ENCODE peak calls at places on chromosomes 5 and 9, in seven cellular contexts. V, K, J, O, B, H and U are unnamed samples.

GRCh38 chr5:68456756-68457217 is 241.2 kb downstream of the PIK3R1 start:
- DNase-seq in V (peak; percentile 78), K (no peak), J (no peak), O (no peak), B (peak; percentile 17), H (no peak), U (no peak)

GRCh38 chr5:73464016-73464745 is 15.6 kb upstream of the FOXD1 start:
- DNase-seq in V (no peak), K (no peak), J (no peak), O (peak; percentile 36), B (no peak), H (no peak), U (no peak)

GRCh38 chr9:87834357-87834756 is 48.3 kb upstream of the SPATA31E1 start:
- DNase-seq in V (no peak), K (no peak), J (no peak), O (no peak), B (no peak), H (no peak), U (no peak)

GRCh38 chr9:85716031-85716877 is 25.5 kb downstream of the AGTPBP1 start:
- DNase-seq in V (no peak), K (no peak), J (no peak), O (no peak), B (no peak), H (no peak), U (no peak)

GRCh38 chr5:118007262-118007661 is 981.1 kb downstream of the DTWD2 start:
- DNase-seq in V (no peak), K (no peak), J (no peak), O (no peak), B (no peak), H (no peak), U (no peak)

GRCh38 chr5:135565691-135566421 is 12.9 kb downstream of the CXCL14 start:
- DNase-seq in V (peak; percentile 82), K (peak; percentile 56), J (peak; percentile 89), O (peak; percentile 76), B (peak; percentile 69), H (peak; percentile 54), U (peak; percentile 73)

GRCh38 chr9:134959126-134959970 is 41.6 kb upstream of the FCN1 start:
- DNase-seq in V (no peak), K (no peak), J (peak; percentile 43), O (no peak), B (no peak), H (no peak), U (no peak)

GRCh38 chr5:16856531-16856930 is 79.6 kb downstream of the MYO10 start:
- DNase-seq in V (no peak), K (no peak), J (no peak), O (no peak), B (no peak), H (no peak), U (peak; percentile 58)

GRCh38 chr5:34682926-34683623 is 26.9 kb downstream of the RAI14 start:
- DNase-seq in V (peak; percentile 56), K (no peak), J (no peak), O (no peak), B (peak; percentile 22), H (no peak), U (no peak)

GRCh38 chr5:13943691-13944090 is 797 bp downstream of the DNAH5 start:
- DNase-seq in V (no peak), K (no peak), J (no peak), O (no peak), B (no peak), H (no peak), U (no peak)

GRCh38 chr9:114501786-114502682 is 3.2 kb downstream of the WHRN start:
- DNase-seq in V (no peak), K (no peak), J (no peak), O (no peak), B (peak; percentile 53), H (no peak), U (peak; percentile 84)

GRCh38 chr9:14136646-14137370 is 177.1 kb downstream of the NFIB start:
- DNase-seq in V (no peak), K (no peak), J (no peak), O (no peak), B (no peak), H (no peak), U (no peak)

GRCh38 chr5:10505517-10506095 is 58.3 kb upstream of the ANKRD33B start:
- DNase-seq in V (no peak), K (no peak), J (peak; percentile 75), O (no peak), B (no peak), H (no peak), U (no peak)

GRCh38 chr5:15691536-15691935 is 191.6 kb downstream of the FBXL7 start:
- DNase-seq in V (no peak), K (no peak), J (no peak), O (no peak), B (no peak), H (no peak), U (no peak)

GRCh38 chr9:115115924-115116323 is 2.0 kb downstream of the TNC start:
- DNase-seq in V (no peak), K (no peak), J (no peak), O (no peak), B (peak; percentile 28), H (no peak), U (peak; percentile 72)

GRCh38 chr5:95620870-95621838 is 1.3 kb downstream of the GPR150 start:
- DNase-seq in V (peak; percentile 49), K (peak; percentile 37), J (peak; percentile 84), O (no peak), B (peak; percentile 16), H (peak; percentile 50), U (no peak)

GRCh38 chr9:4111233-4112000 is 188.5 kb downstream of the GLIS3 start:
- DNase-seq in V (no peak), K (no peak), J (no peak), O (no peak), B (no peak), H (no peak), U (no peak)

GRCh38 chr5:132104561-132104960 is 31.0 kb downstream of the CSF2 start:
- DNase-seq in V (no peak), K (no peak), J (no peak), O (no peak), B (no peak), H (no peak), U (no peak)

GRCh38 chr5:59317023-59317771 is 576.3 kb downstream of the PDE4D start:
- DNase-seq in V (no peak), K (no peak), J (no peak), O (peak; percentile 19), B (no peak), H (no peak), U (no peak)

GRCh38 chr9:98706651-98707103 is 2.1 kb downstream of the GABBR2 start:
- DNase-seq in V (no peak), K (no peak), J (no peak), O (no peak), B (no peak), H (no peak), U (no peak)

GRCh38 chr9:92325269-92325990 is at the start of the genes CENPP and NOL8:
- DNase-seq in V (peak; percentile 82), K (peak; percentile 74), J (peak; percentile 95), O (peak; percentile 80), B (peak; percentile 89), H (peak; percentile 77), U (peak; percentile 87)
- TF ChIP-seq POLR2A in V (no peak), K (peak; percentile 88), J (no peak), O (no peak), B (peak; percentile 81), H (peak; percentile 92), U (peak; percentile 87)

DNA sequence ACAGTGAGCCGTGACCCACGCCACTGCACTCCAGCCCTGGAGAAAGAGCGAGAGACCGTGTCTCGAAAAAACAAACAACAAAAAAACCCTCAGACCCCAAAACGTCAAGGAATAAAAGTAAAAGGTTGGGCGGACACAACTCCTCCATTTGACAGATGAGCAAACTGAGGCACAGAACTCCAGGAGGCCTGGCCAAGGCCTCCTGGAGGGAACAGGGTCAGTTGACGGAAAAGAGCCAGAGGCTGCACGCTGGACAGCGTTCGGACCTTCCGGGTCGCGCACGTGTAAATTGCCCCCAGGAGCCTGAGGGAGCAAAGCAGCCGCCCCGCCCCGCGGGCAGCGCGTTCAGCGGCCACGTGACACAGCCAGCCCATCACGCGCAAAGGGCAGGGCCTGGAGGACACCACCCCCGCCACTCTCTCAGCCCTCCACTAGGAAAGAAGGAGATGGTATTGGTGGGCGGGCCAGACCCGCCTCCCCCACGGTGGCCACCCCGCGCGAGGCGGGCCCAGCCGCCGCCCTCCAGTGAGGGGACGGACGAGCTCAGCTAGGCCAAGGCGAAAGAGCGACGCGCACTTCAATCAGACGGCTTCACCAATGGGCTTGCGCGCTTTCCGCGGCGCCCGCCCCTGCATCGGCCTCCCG is 81.5 kb downstream of the PTPDC1 start:
- DNase-seq in V (peak; percentile 97), K (peak; percentile 97), J (peak; percentile 100), O (peak; percentile 89), B (peak; percentile 99), H (peak; percentile 97), U (peak; percentile 100)
- TF ChIP-seq POLR2A in V (no peak), K (no peak), J (no peak), O (no peak), B (peak; percentile 55), H (no peak), U (peak; percentile 56)

GRCh38 chr5:133246376-133247144 is 194.7 kb downstream of the HSPA4 start:
- DNase-seq in V (no peak), K (no peak), J (peak; percentile 68), O (no peak), B (no peak), H (no peak), U (peak; percentile 57)

GRCh38 chr5:133246053-133246370 is 194.2 kb downstream of the HSPA4 start:
- DNase-seq in V (no peak), K (no peak), J (peak; percentile 20), O (no peak), B (no peak), H (no peak), U (no peak)

GRCh38 chr5:133247145-133247709 is 195.4 kb downstream of the HSPA4 start:
- DNase-seq in V (no peak), K (no peak), J (no peak), O (no peak), B (no peak), H (no peak), U (no peak)

GRCh38 chr5:133244242-133244641 is 192.4 kb downstream of the HSPA4 start:
- DNase-seq in V (no peak), K (no peak), J (peak; percentile 61), O (no peak), B (no peak), H (peak; percentile 51), U (no peak)

GRCh38 chr5:133245191-133246052 is 193.6 kb downstream of the HSPA4 start:
- DNase-seq in V (no peak), K (no peak), J (peak; percentile 40), O (peak; percentile 45), B (peak; percentile 98), H (no peak), U (peak; percentile 91)
- TF ChIP-seq POLR2A in V (no peak), K (no peak), J (no peak), O (no peak), B (no peak), H (no peak), U (no peak)

DNA sequence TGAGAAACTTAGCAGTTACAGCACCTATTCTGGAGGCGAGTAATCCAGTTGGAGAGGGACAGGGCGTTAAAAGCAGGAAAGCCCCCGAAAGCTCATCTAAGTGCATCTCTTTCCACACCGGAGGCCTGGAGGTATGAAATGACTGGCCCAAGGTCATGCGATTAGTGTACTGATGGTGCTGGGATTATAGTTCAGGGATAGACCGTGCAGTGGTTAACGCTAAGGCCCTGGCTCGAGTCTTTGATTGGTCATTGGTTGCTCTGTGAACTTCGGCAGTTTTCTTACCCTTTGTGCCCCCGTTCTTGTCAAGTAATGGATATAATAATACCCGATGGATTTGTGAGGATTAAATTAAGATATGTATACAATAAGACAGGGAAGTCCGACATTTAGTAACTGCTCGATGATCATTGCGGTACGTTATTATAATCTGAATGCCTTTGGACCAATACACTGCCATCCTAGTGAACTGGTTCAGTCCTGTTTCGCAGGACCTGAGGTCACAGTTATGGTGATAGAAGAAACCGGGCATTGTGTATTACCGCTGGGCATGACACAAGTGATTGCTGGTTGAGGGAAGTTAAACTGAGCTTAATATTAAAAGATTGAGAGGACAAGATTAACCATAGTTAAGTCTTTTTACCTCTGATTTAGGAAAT is 1.0 kb downstream of the CANX start:
- DNase-seq in V (no peak), K (no peak), J (no peak), O (peak; percentile 25), B (peak; percentile 52), H (no peak), U (no peak)
- TF ChIP-seq POLR2A in V (no peak), K (peak; percentile 76), J (no peak), O (no peak), B (no peak), H (peak; percentile 86), U (no peak)